ENCODE peak calls at places on chromosomes 13 and 19, in five cellular contexts. One of them, this sample, is unnamed.

GRCh38 chr13:31119966-31120733 is 41.6 kb downstream of the HSPH1 start:
- DNase-seq in glutamatergic neuron: no peak
- DNase-seq in fibroblast of mammary gland: peak
- DNase-seq in RWPE1: no peak
- DNase-seq in activated naive CD4-positive, alpha-beta T cell treated with anti-CD3 and anti-CD28 coated beads, Interleukin-2, amount 10 ng/mL, durations not matched to agents 7 days and 5 days: peak
- DNase-seq in this sample: no peak

GRCh38 chr13:33606692-33607091 is 211.3 kb upstream of the RFC3 start:
- DNase-seq in RWPE1: peak
- DNase-seq in activated naive CD4-positive, alpha-beta T cell treated with anti-CD3 and anti-CD28 coated beads, Interleukin-2, amount 10 ng/mL, durations not matched to agents 7 days and 5 days: no peak
- DNase-seq in fibroblast of mammary gland: no peak
- DNase-seq in glutamatergic neuron: no peak
- DNase-seq in this sample: no peak

GRCh38 chr19:2043864-2044708 is 7.0 kb downstream of the MKNK2 start:
- DNase-seq in activated naive CD4-positive, alpha-beta T cell treated with anti-CD3 and anti-CD28 coated beads, Interleukin-2, amount 10 ng/mL, durations not matched to agents 7 days and 5 days: no peak
- DNase-seq in glutamatergic neuron: peak
- DNase-seq in RWPE1: no peak
- DNase-seq in fibroblast of mammary gland: no peak
- DNase-seq in this sample: no peak

GRCh38 chr13:66665991-66666390 is 564.1 kb downstream of the PCDH9 start:
- DNase-seq in RWPE1: no peak
- DNase-seq in activated naive CD4-positive, alpha-beta T cell treated with anti-CD3 and anti-CD28 coated beads, Interleukin-2, amount 10 ng/mL, durations not matched to agents 7 days and 5 days: no peak
- DNase-seq in glutamatergic neuron: peak
- DNase-seq in fibroblast of mammary gland: peak
- DNase-seq in this sample: no peak

GRCh38 chr19:17527326-17527725 is 15.9 kb downstream of the PGLS start:
- DNase-seq in glutamatergic neuron: no peak
- DNase-seq in activated naive CD4-positive, alpha-beta T cell treated with anti-CD3 and anti-CD28 coated beads, Interleukin-2, amount 10 ng/mL, durations not matched to agents 7 days and 5 days: no peak
- DNase-seq in RWPE1: no peak
- DNase-seq in fibroblast of mammary gland: no peak
- DNase-seq in this sample: no peak

GRCh38 chr19:56670961-56671612 is 470 bp downstream of the ZNF835 start:
- DNase-seq in fibroblast of mammary gland: no peak
- DNase-seq in activated naive CD4-positive, alpha-beta T cell treated with anti-CD3 and anti-CD28 coated beads, Interleukin-2, amount 10 ng/mL, durations not matched to agents 7 days and 5 days: no peak
- DNase-seq in glutamatergic neuron: no peak
- DNase-seq in RWPE1: no peak
- DNase-seq in this sample: no peak

GRCh38 chr13:34020388-34020787 is 202.4 kb downstream of the RFC3 start:
- DNase-seq in activated naive CD4-positive, alpha-beta T cell treated with anti-CD3 and anti-CD28 coated beads, Interleukin-2, amount 10 ng/mL, durations not matched to agents 7 days and 5 days: no peak
- DNase-seq in glutamatergic neuron: no peak
- DNase-seq in fibroblast of mammary gland: no peak
- DNase-seq in RWPE1: no peak
- DNase-seq in this sample: no peak

GRCh38 chr13:112699318-112699918 is 9.6 kb downstream of the ATP11A start:
- DNase-seq in RWPE1: no peak
- DNase-seq in glutamatergic neuron: no peak
- DNase-seq in fibroblast of mammary gland: no peak
- DNase-seq in activated naive CD4-positive, alpha-beta T cell treated with anti-CD3 and anti-CD28 coated beads, Interleukin-2, amount 10 ng/mL, durations not matched to agents 7 days and 5 days: no peak
- DNase-seq in this sample: no peak

GRCh38 chr19:46732966-46733692 is 12.7 kb upstream of the FKRP start:
- DNase-seq in fibroblast of mammary gland: peak
- DNase-seq in RWPE1: no peak
- DNase-seq in activated naive CD4-positive, alpha-beta T cell treated with anti-CD3 and anti-CD28 coated beads, Interleukin-2, amount 10 ng/mL, durations not matched to agents 7 days and 5 days: no peak
- DNase-seq in glutamatergic neuron: no peak
- DNase-seq in this sample: no peak

GRCh38 chr19:29528946-29529645 is 3.3 kb downstream of the VSTM2B start:
- DNase-seq in RWPE1: no peak
- DNase-seq in glutamatergic neuron: peak
- DNase-seq in fibroblast of mammary gland: no peak
- DNase-seq in activated naive CD4-positive, alpha-beta T cell treated with anti-CD3 and anti-CD28 coated beads, Interleukin-2, amount 10 ng/mL, durations not matched to agents 7 days and 5 days: no peak
- DNase-seq in this sample: no peak

GRCh38 chr19:58059003-58059671 is at the start of gene ZNF135:
- DNase-seq in RWPE1: peak
- DNase-seq in activated naive CD4-positive, alpha-beta T cell treated with anti-CD3 and anti-CD28 coated beads, Interleukin-2, amount 10 ng/mL, durations not matched to agents 7 days and 5 days: peak
- DNase-seq in fibroblast of mammary gland: peak
- DNase-seq in glutamatergic neuron: peak
- DNase-seq in this sample: peak

This sample was measured in GF-D8.